ENCODE peak calls at places on chromosomes 11 and 22, in ten cellular contexts. One of them, this sample, is unnamed.

GRCh38 chr11:86172894-86173293 is 71.7 kb upstream of the EED start:
- DNase-seq in transverse colon: no peak
- DNase-seq in mucosa of gallbladder: no peak
- DNase-seq in GF-D8: no peak
- DNase-seq in CD4-positive, alpha-beta T cell: no peak
- DNase-seq in aorta: no peak
- DNase-seq in activated gamma-delta T cell treated with anti-CD3 and anti-CD28 coated beads, Interleukin-2, amount 50 U/mL, for 16 hours: no peak
- DNase-seq in nephron progenitor cell: no peak
- DNase-seq in substantia nigra: no peak
- DNase-seq in CD8-positive, alpha-beta T cell: no peak
- DNase-seq in this sample: no peak

GRCh38 chr22:23147632-23148387 is 2.5 kb downstream of the RAB36 start:
- DNase-seq in GF-D8: peak; percentile 5
- DNase-seq in CD8-positive, alpha-beta T cell: no peak
- DNase-seq in nephron progenitor cell: no peak
- DNase-seq in transverse colon: no peak
- DNase-seq in CD4-positive, alpha-beta T cell: no peak
- DNase-seq in activated gamma-delta T cell treated with anti-CD3 and anti-CD28 coated beads, Interleukin-2, amount 50 U/mL, for 16 hours: no peak
- DNase-seq in aorta: no peak
- DNase-seq in mucosa of gallbladder: peak; percentile 74
- DNase-seq in substantia nigra: no peak
- DNase-seq in this sample: no peak

GRCh38 chr11:106131998-106132397 is 54.5 kb downstream of the AASDHPPT start:
- DNase-seq in transverse colon: no peak
- DNase-seq in CD8-positive, alpha-beta T cell: no peak
- DNase-seq in CD4-positive, alpha-beta T cell: no peak
- DNase-seq in substantia nigra: no peak
- DNase-seq in activated gamma-delta T cell treated with anti-CD3 and anti-CD28 coated beads, Interleukin-2, amount 50 U/mL, for 16 hours: no peak
- DNase-seq in mucosa of gallbladder: no peak
- DNase-seq in nephron progenitor cell: no peak
- DNase-seq in GF-D8: no peak
- DNase-seq in aorta: no peak
- DNase-seq in this sample: no peak

GRCh38 chr11:30917859-30918478 is 331.8 kb upstream of the MPPED2 start:
- DNase-seq in transverse colon: no peak
- DNase-seq in CD4-positive, alpha-beta T cell: no peak
- DNase-seq in activated gamma-delta T cell treated with anti-CD3 and anti-CD28 coated beads, Interleukin-2, amount 50 U/mL, for 16 hours: no peak
- DNase-seq in GF-D8: no peak
- DNase-seq in CD8-positive, alpha-beta T cell: no peak
- DNase-seq in substantia nigra: no peak
- DNase-seq in nephron progenitor cell: peak; percentile 27
- DNase-seq in mucosa of gallbladder: peak; percentile 18
- DNase-seq in aorta: no peak
- DNase-seq in this sample: no peak

GRCh38 chr11:94934362-94934761 is 39.0 kb downstream of the CWC15 start:
- DNase-seq in transverse colon: no peak
- DNase-seq in nephron progenitor cell: peak; percentile 6
- DNase-seq in CD4-positive, alpha-beta T cell: no peak
- DNase-seq in mucosa of gallbladder: no peak
- DNase-seq in CD8-positive, alpha-beta T cell: no peak
- DNase-seq in activated gamma-delta T cell treated with anti-CD3 and anti-CD28 coated beads, Interleukin-2, amount 50 U/mL, for 16 hours: no peak
- DNase-seq in aorta: no peak
- DNase-seq in GF-D8: no peak
- DNase-seq in substantia nigra: no peak
- DNase-seq in this sample: no peak

GRCh38 chr22:35684270-35684700 is 33.4 kb upstream of the APOL5 start:
- DNase-seq in substantia nigra: peak; percentile 3
- DNase-seq in aorta: no peak
- DNase-seq in GF-D8: no peak
- DNase-seq in nephron progenitor cell: no peak
- DNase-seq in activated gamma-delta T cell treated with anti-CD3 and anti-CD28 coated beads, Interleukin-2, amount 50 U/mL, for 16 hours: no peak
- DNase-seq in CD8-positive, alpha-beta T cell: no peak
- DNase-seq in transverse colon: no peak
- DNase-seq in CD4-positive, alpha-beta T cell: no peak
- DNase-seq in mucosa of gallbladder: peak; percentile 21
- DNase-seq in this sample: no peak

GRCh38 chr11:104892723-104893511 is 5.3 kb downstream of the CASP12 start:
- DNase-seq in activated gamma-delta T cell treated with anti-CD3 and anti-CD28 coated beads, Interleukin-2, amount 50 U/mL, for 16 hours: no peak
- DNase-seq in CD8-positive, alpha-beta T cell: no peak
- DNase-seq in mucosa of gallbladder: no peak
- DNase-seq in GF-D8: no peak
- DNase-seq in aorta: no peak
- DNase-seq in CD4-positive, alpha-beta T cell: no peak
- DNase-seq in substantia nigra: no peak
- DNase-seq in nephron progenitor cell: no peak
- DNase-seq in transverse colon: no peak
- DNase-seq in this sample: no peak

GRCh38 chr11:10926801-10927200 is 68.9 kb upstream of the ZBED5 start:
- DNase-seq in CD8-positive, alpha-beta T cell: no peak
- DNase-seq in nephron progenitor cell: no peak
- DNase-seq in CD4-positive, alpha-beta T cell: no peak
- DNase-seq in aorta: no peak
- DNase-seq in transverse colon: no peak
- DNase-seq in activated gamma-delta T cell treated with anti-CD3 and anti-CD28 coated beads, Interleukin-2, amount 50 U/mL, for 16 hours: no peak
- DNase-seq in mucosa of gallbladder: no peak
- DNase-seq in GF-D8: no peak
- DNase-seq in substantia nigra: no peak
- DNase-seq in this sample: no peak

GRCh38 chr11:33912405-33913361 is 20.8 kb upstream of the LMO2 start:
- DNase-seq in nephron progenitor cell: no peak
- DNase-seq in activated gamma-delta T cell treated with anti-CD3 and anti-CD28 coated beads, Interleukin-2, amount 50 U/mL, for 16 hours: no peak
- DNase-seq in CD4-positive, alpha-beta T cell: no peak
- DNase-seq in mucosa of gallbladder: no peak
- DNase-seq in substantia nigra: no peak
- DNase-seq in GF-D8: peak; percentile 49
- DNase-seq in aorta: peak; percentile 67
- DNase-seq in CD8-positive, alpha-beta T cell: no peak
- DNase-seq in transverse colon: no peak
- DNase-seq in this sample: peak; percentile 62

GRCh38 chr22:23246982-23247766 is 66.9 kb downstream of the BCR start:
- DNase-seq in substantia nigra: no peak
- DNase-seq in GF-D8: no peak
- DNase-seq in aorta: no peak
- DNase-seq in CD4-positive, alpha-beta T cell: no peak
- DNase-seq in CD8-positive, alpha-beta T cell: no peak
- DNase-seq in nephron progenitor cell: no peak
- DNase-seq in mucosa of gallbladder: no peak
- DNase-seq in transverse colon: no peak
- DNase-seq in activated gamma-delta T cell treated with anti-CD3 and anti-CD28 coated beads, Interleukin-2, amount 50 U/mL, for 16 hours: no peak
- DNase-seq in this sample: no peak

GRCh38 chr22:27990879-27991278 is 71.8 kb upstream of the PITPNB start:
- DNase-seq in substantia nigra: no peak
- DNase-seq in GF-D8: no peak
- DNase-seq in mucosa of gallbladder: peak; percentile 19
- DNase-seq in transverse colon: peak; percentile 15
- DNase-seq in aorta: peak; percentile 77
- DNase-seq in CD8-positive, alpha-beta T cell: no peak
- DNase-seq in nephron progenitor cell: peak; percentile 51
- DNase-seq in activated gamma-delta T cell treated with anti-CD3 and anti-CD28 coated beads, Interleukin-2, amount 50 U/mL, for 16 hours: no peak
- DNase-seq in CD4-positive, alpha-beta T cell: no peak
- DNase-seq in this sample: no peak

GRCh38 chr11:100574894-100575769 is 112.0 kb upstream of the ARHGAP42 start:
- DNase-seq in nephron progenitor cell: no peak
- DNase-seq in CD4-positive, alpha-beta T cell: no peak
- DNase-seq in transverse colon: no peak
- DNase-seq in activated gamma-delta T cell treated with anti-CD3 and anti-CD28 coated beads, Interleukin-2, amount 50 U/mL, for 16 hours: no peak
- DNase-seq in aorta: no peak
- DNase-seq in CD8-positive, alpha-beta T cell: no peak
- DNase-seq in GF-D8: no peak
- DNase-seq in mucosa of gallbladder: no peak
- DNase-seq in substantia nigra: no peak
- DNase-seq in this sample: no peak

This sample was measured in GDM1.